ENCODE peak calls at places on chromosome 7, in nine cellular contexts. One of them, this sample, is unnamed.

GRCh38 chr7:79410345-79410744 is 43.1 kb downstream of the MAGI2 start:
- DNase-seq in tibial nerve: no peak
- DNase-seq in cardiac muscle cell: no peak
- DNase-seq in NCI-H1694 treated with DMSO at 0.1 percent for 48 hours: no peak
- DNase-seq in RWPE1: peak
- DNase-seq in uterus: no peak
- DNase-seq in activated naive CD8-positive, alpha-beta T cell treated with anti-CD3 and anti-CD28 coated beads for 36 hours: no peak
- DNase-seq in IMR-90: peak
- DNase-seq in HuH-7: no peak
- DNase-seq in this sample: no peak

GRCh38 chr7:16982640-16983103 is 100.9 kb upstream of the AGR3 start:
- DNase-seq in activated naive CD8-positive, alpha-beta T cell treated with anti-CD3 and anti-CD28 coated beads for 36 hours: peak
- DNase-seq in RWPE1: peak
- DNase-seq in cardiac muscle cell: peak
- DNase-seq in NCI-H1694 treated with DMSO at 0.1 percent for 48 hours: peak
- DNase-seq in uterus: no peak
- DNase-seq in tibial nerve: no peak
- DNase-seq in IMR-90: peak
- DNase-seq in HuH-7: peak
- DNase-seq in this sample: no peak

GRCh38 chr7:117715784-117716445 is 157.3 kb downstream of the CTTNBP2 start:
- DNase-seq in uterus: no peak
- DNase-seq in NCI-H1694 treated with DMSO at 0.1 percent for 48 hours: peak
- DNase-seq in tibial nerve: no peak
- DNase-seq in HuH-7: peak
- DNase-seq in RWPE1: peak
- DNase-seq in activated naive CD8-positive, alpha-beta T cell treated with anti-CD3 and anti-CD28 coated beads for 36 hours: no peak
- DNase-seq in IMR-90: peak
- DNase-seq in cardiac muscle cell: peak
- DNase-seq in this sample: peak

GRCh38 chr7:129774359-129774758 is 162.8 kb downstream of the NRF1 start:
- DNase-seq in IMR-90: no peak
- DNase-seq in RWPE1: no peak
- DNase-seq in HuH-7: no peak
- DNase-seq in activated naive CD8-positive, alpha-beta T cell treated with anti-CD3 and anti-CD28 coated beads for 36 hours: no peak
- DNase-seq in NCI-H1694 treated with DMSO at 0.1 percent for 48 hours: peak
- DNase-seq in cardiac muscle cell: no peak
- DNase-seq in uterus: no peak
- DNase-seq in tibial nerve: no peak
- DNase-seq in this sample: no peak

GRCh38 chr7:47452715-47453092 is 129.2 kb downstream of the TNS3 start:
- DNase-seq in cardiac muscle cell: no peak
- DNase-seq in tibial nerve: no peak
- DNase-seq in IMR-90: no peak
- DNase-seq in activated naive CD8-positive, alpha-beta T cell treated with anti-CD3 and anti-CD28 coated beads for 36 hours: no peak
- DNase-seq in NCI-H1694 treated with DMSO at 0.1 percent for 48 hours: no peak
- DNase-seq in HuH-7: no peak
- DNase-seq in RWPE1: no peak
- DNase-seq in uterus: no peak
- DNase-seq in this sample: no peak

GRCh38 chr7:44885394-44886317 is at the start of gene PURB:
- DNase-seq in HuH-7: peak
- DNase-seq in NCI-H1694 treated with DMSO at 0.1 percent for 48 hours: peak
- DNase-seq in cardiac muscle cell: peak
- DNase-seq in activated naive CD8-positive, alpha-beta T cell treated with anti-CD3 and anti-CD28 coated beads for 36 hours: peak
- DNase-seq in IMR-90: peak
- DNase-seq in uterus: peak
- DNase-seq in tibial nerve: peak
- DNase-seq in RWPE1: peak
- DNase-seq in this sample: peak

GRCh38 chr7:142345817-142346216 is 88.0 kb upstream of the PRSS58 start:
- DNase-seq in NCI-H1694 treated with DMSO at 0.1 percent for 48 hours: no peak
- DNase-seq in activated naive CD8-positive, alpha-beta T cell treated with anti-CD3 and anti-CD28 coated beads for 36 hours: no peak
- DNase-seq in RWPE1: no peak
- DNase-seq in tibial nerve: no peak
- DNase-seq in cardiac muscle cell: no peak
- DNase-seq in HuH-7: no peak
- DNase-seq in uterus: no peak
- DNase-seq in IMR-90: no peak
- DNase-seq in this sample: no peak

GRCh38 chr7:107078517-107078966 is 34.0 kb downstream of the PRKAR2B start:
- DNase-seq in RWPE1: peak
- DNase-seq in cardiac muscle cell: peak
- DNase-seq in NCI-H1694 treated with DMSO at 0.1 percent for 48 hours: no peak
- DNase-seq in tibial nerve: no peak
- DNase-seq in HuH-7: no peak
- DNase-seq in activated naive CD8-positive, alpha-beta T cell treated with anti-CD3 and anti-CD28 coated beads for 36 hours: no peak
- DNase-seq in IMR-90: peak
- DNase-seq in uterus: no peak
- DNase-seq in this sample: no peak

GRCh38 chr7:107850671-107851070 is 40.3 kb upstream of the DLD start:
- DNase-seq in IMR-90: no peak
- DNase-seq in RWPE1: no peak
- DNase-seq in NCI-H1694 treated with DMSO at 0.1 percent for 48 hours: no peak
- DNase-seq in activated naive CD8-positive, alpha-beta T cell treated with anti-CD3 and anti-CD28 coated beads for 36 hours: no peak
- DNase-seq in HuH-7: peak
- DNase-seq in tibial nerve: no peak
- DNase-seq in uterus: no peak
- DNase-seq in cardiac muscle cell: peak
- DNase-seq in this sample: no peak

GRCh38 chr7:39686261-39686924 is 63.0 kb downstream of the RALA start:
- DNase-seq in NCI-H1694 treated with DMSO at 0.1 percent for 48 hours: no peak
- DNase-seq in uterus: no peak
- DNase-seq in RWPE1: no peak
- DNase-seq in IMR-90: peak
- DNase-seq in tibial nerve: no peak
- DNase-seq in HuH-7: no peak
- DNase-seq in cardiac muscle cell: no peak
- DNase-seq in activated naive CD8-positive, alpha-beta T cell treated with anti-CD3 and anti-CD28 coated beads for 36 hours: no peak
- DNase-seq in this sample: no peak

GRCh38 chr7:3991771-3992231 is 690.3 kb upstream of the FOXK1 start:
- DNase-seq in NCI-H1694 treated with DMSO at 0.1 percent for 48 hours: no peak
- DNase-seq in IMR-90: no peak
- DNase-seq in cardiac muscle cell: no peak
- DNase-seq in HuH-7: no peak
- DNase-seq in tibial nerve: no peak
- DNase-seq in RWPE1: no peak
- DNase-seq in activated naive CD8-positive, alpha-beta T cell treated with anti-CD3 and anti-CD28 coated beads for 36 hours: no peak
- DNase-seq in uterus: no peak
- DNase-seq in this sample: no peak

GRCh38 chr7:142463401-142463850 is 205.6 kb upstream of the PRSS58 start:
- DNase-seq in RWPE1: no peak
- DNase-seq in tibial nerve: no peak
- DNase-seq in cardiac muscle cell: no peak
- DNase-seq in activated naive CD8-positive, alpha-beta T cell treated with anti-CD3 and anti-CD28 coated beads for 36 hours: no peak
- DNase-seq in NCI-H1694 treated with DMSO at 0.1 percent for 48 hours: no peak
- DNase-seq in IMR-90: no peak
- DNase-seq in HuH-7: no peak
- DNase-seq in uterus: no peak
- DNase-seq in this sample: no peak

GRCh38 chr7:29457141-29457561 is 106.5 kb upstream of the PRR15 start:
- DNase-seq in HuH-7: no peak
- DNase-seq in cardiac muscle cell: no peak
- DNase-seq in tibial nerve: no peak
- DNase-seq in NCI-H1694 treated with DMSO at 0.1 percent for 48 hours: no peak
- DNase-seq in activated naive CD8-positive, alpha-beta T cell treated with anti-CD3 and anti-CD28 coated beads for 36 hours: no peak
- DNase-seq in uterus: no peak
- DNase-seq in IMR-90: no peak
- DNase-seq in RWPE1: no peak
- DNase-seq in this sample: no peak

GRCh38 chr7:48250441-48250951 is 79.2 kb downstream of the ABCA13 start:
- DNase-seq in tibial nerve: no peak
- DNase-seq in HuH-7: no peak
- DNase-seq in IMR-90: peak
- DNase-seq in uterus: no peak
- DNase-seq in RWPE1: peak
- DNase-seq in NCI-H1694 treated with DMSO at 0.1 percent for 48 hours: no peak
- DNase-seq in activated naive CD8-positive, alpha-beta T cell treated with anti-CD3 and anti-CD28 coated beads for 36 hours: no peak
- DNase-seq in cardiac muscle cell: peak
- DNase-seq in this sample: peak

GRCh38 chr7:14590206-14590605 is 312.3 kb downstream of the DGKB start:
- DNase-seq in NCI-H1694 treated with DMSO at 0.1 percent for 48 hours: no peak
- DNase-seq in tibial nerve: no peak
- DNase-seq in IMR-90: no peak
- DNase-seq in cardiac muscle cell: no peak
- DNase-seq in HuH-7: no peak
- DNase-seq in RWPE1: no peak
- DNase-seq in uterus: no peak
- DNase-seq in activated naive CD8-positive, alpha-beta T cell treated with anti-CD3 and anti-CD28 coated beads for 36 hours: no peak
- DNase-seq in this sample: no peak

GRCh38 chr7:12358694-12359093 is 45.0 kb downstream of the VWDE start:
- DNase-seq in cardiac muscle cell: no peak
- DNase-seq in IMR-90: peak
- DNase-seq in uterus: no peak
- DNase-seq in NCI-H1694 treated with DMSO at 0.1 percent for 48 hours: no peak
- DNase-seq in RWPE1: no peak
- DNase-seq in HuH-7: no peak
- DNase-seq in activated naive CD8-positive, alpha-beta T cell treated with anti-CD3 and anti-CD28 coated beads for 36 hours: no peak
- DNase-seq in tibial nerve: no peak
- DNase-seq in this sample: no peak

GRCh38 chr7:105600720-105601550 is 19.6 kb upstream of the EFCAB10 start:
- DNase-seq in HuH-7: no peak
- DNase-seq in NCI-H1694 treated with DMSO at 0.1 percent for 48 hours: no peak
- DNase-seq in IMR-90: no peak
- DNase-seq in activated naive CD8-positive, alpha-beta T cell treated with anti-CD3 and anti-CD28 coated beads for 36 hours: no peak
- DNase-seq in RWPE1: peak
- DNase-seq in tibial nerve: no peak
- DNase-seq in uterus: no peak
- DNase-seq in cardiac muscle cell: no peak
- DNase-seq in this sample: no peak

GRCh38 chr7:133491846-133492652 is 239.2 kb downstream of the EXOC4 start:
- DNase-seq in cardiac muscle cell: peak
- DNase-seq in NCI-H1694 treated with DMSO at 0.1 percent for 48 hours: no peak
- DNase-seq in tibial nerve: no peak
- DNase-seq in HuH-7: no peak
- DNase-seq in IMR-90: peak
- DNase-seq in uterus: no peak
- DNase-seq in RWPE1: peak
- DNase-seq in activated naive CD8-positive, alpha-beta T cell treated with anti-CD3 and anti-CD28 coated beads for 36 hours: no peak
- DNase-seq in this sample: no peak

GRCh38 chr7:13910805-13911551 is 78.5 kb downstream of the ETV1 start:
- DNase-seq in NCI-H1694 treated with DMSO at 0.1 percent for 48 hours: no peak
- DNase-seq in IMR-90: no peak
- DNase-seq in activated naive CD8-positive, alpha-beta T cell treated with anti-CD3 and anti-CD28 coated beads for 36 hours: no peak
- DNase-seq in cardiac muscle cell: peak
- DNase-seq in RWPE1: no peak
- DNase-seq in HuH-7: no peak
- DNase-seq in tibial nerve: no peak
- DNase-seq in uterus: no peak
- DNase-seq in this sample: no peak

GRCh38 chr7:68587599-68587998 is 1010.7 kb upstream of the AUTS2 start:
- DNase-seq in cardiac muscle cell: peak
- DNase-seq in RWPE1: no peak
- DNase-seq in tibial nerve: no peak
- DNase-seq in activated naive CD8-positive, alpha-beta T cell treated with anti-CD3 and anti-CD28 coated beads for 36 hours: no peak
- DNase-seq in NCI-H1694 treated with DMSO at 0.1 percent for 48 hours: no peak
- DNase-seq in uterus: no peak
- DNase-seq in HuH-7: no peak
- DNase-seq in IMR-90: no peak
- DNase-seq in this sample: no peak

GRCh38 chr7:66921396-66921917 is 432 bp downstream of the TMEM248 start:
- DNase-seq in HuH-7: peak
- DNase-seq in NCI-H1694 treated with DMSO at 0.1 percent for 48 hours: no peak
- DNase-seq in uterus: peak
- DNase-seq in activated naive CD8-positive, alpha-beta T cell treated with anti-CD3 and anti-CD28 coated beads for 36 hours: no peak
- DNase-seq in IMR-90: peak
- DNase-seq in cardiac muscle cell: peak
- DNase-seq in tibial nerve: peak
- DNase-seq in RWPE1: peak
- DNase-seq in this sample: no peak

GRCh38 chr7:149497467-149498261 is at the start of gene ZNF746:
- DNase-seq in tibial nerve: peak
- DNase-seq in RWPE1: peak
- DNase-seq in NCI-H1694 treated with DMSO at 0.1 percent for 48 hours: peak
- DNase-seq in activated naive CD8-positive, alpha-beta T cell treated with anti-CD3 and anti-CD28 coated beads for 36 hours: peak
- DNase-seq in HuH-7: peak
- DNase-seq in IMR-90: peak
- DNase-seq in uterus: peak
- DNase-seq in cardiac muscle cell: peak
- DNase-seq in this sample: peak

GRCh38 chr7:36970551-36971514 is 246.5 kb upstream of the AOAH start:
- DNase-seq in activated naive CD8-positive, alpha-beta T cell treated with anti-CD3 and anti-CD28 coated beads for 36 hours: no peak
- DNase-seq in NCI-H1694 treated with DMSO at 0.1 percent for 48 hours: no peak
- DNase-seq in RWPE1: no peak
- DNase-seq in tibial nerve: no peak
- DNase-seq in cardiac muscle cell: no peak
- DNase-seq in HuH-7: no peak
- DNase-seq in IMR-90: no peak
- DNase-seq in uterus: no peak
- DNase-seq in this sample: no peak